ENCODE peak calls at places on chromosomes 12 and 14, in eight cellular contexts. O, L, T, M, V, B, A and G are unnamed samples.

GRCh38 chr12:29043069-29043468 is 106.0 kb upstream of the FAR2 start:
- DNase-seq in M (no peak), V (no peak), A (no peak), L (no peak), O (no peak), T (no peak), B (no peak), G (no peak)

GRCh38 chr14:56378474-56378873 is 201.1 kb upstream of the TMEM260 start:
- DNase-seq in L (no peak), T (no peak), A (no peak), B (no peak), M (no peak), V (no peak), O (no peak), G (no peak)

GRCh38 chr14:73752297-73752992 is 38.3 kb upstream of the PNMA1 start:
- DNase-seq in V (peak; percentile 72), A (peak; percentile 92), O (peak; percentile 96), B (peak; percentile 81), L (peak; percentile 63), M (no peak), T (peak; percentile 66), G (no peak)

GRCh38 chr12:131226345-131227265 is 272.9 kb downstream of the ADGRD1 start:
- DNase-seq in A (no peak), O (peak; percentile 52), L (no peak), V (no peak), B (no peak), T (no peak), M (no peak), G (no peak)

GRCh38 chr12:54379401-54380201 is 4.9 kb downstream of the ZNF385A start:
- DNase-seq in A (peak; percentile 84), M (peak; percentile 99), O (peak; percentile 96), T (peak; percentile 88), L (peak; percentile 94), V (peak; percentile 92), B (peak; percentile 95), G (peak; percentile 91)

GRCh38 chr12:130162267-130162666 is at the start of gene FZD10:
- DNase-seq in M (peak; percentile 88), B (peak; percentile 41), L (peak; percentile 57), A (peak; percentile 75), T (no peak), V (peak; percentile 38), O (no peak), G (no peak)

GRCh38 chr14:94009767-94010166 is 12.7 kb downstream of the CCDC197 start:
- DNase-seq in O (no peak), A (no peak), T (no peak), L (no peak), M (no peak), V (no peak), B (no peak), G (no peak)

GRCh38 chr12:119659289-119659897 is 8.5 kb upstream of the PRKAB1 start:
- DNase-seq in M (no peak), L (no peak), V (no peak), A (no peak), T (no peak), O (no peak), B (peak; percentile 43), G (no peak)

GRCh38 chr14:95498622-95499353 is 17.7 kb downstream of the SYNE3 start:
- DNase-seq in M (no peak), O (no peak), T (no peak), B (peak; percentile 74), V (no peak), A (no peak), L (no peak), G (no peak)

GRCh38 chr14:103444837-103445524 is 59.8 kb downstream of the MARK3 start:
- DNase-seq in L (no peak), B (no peak), A (no peak), T (no peak), V (no peak), O (no peak), M (no peak), G (no peak)

GRCh38 chr12:18882690-18883089 is 144.8 kb downstream of the CAPZA3 start:
- DNase-seq in T (no peak), B (no peak), A (no peak), M (no peak), V (no peak), O (no peak), L (no peak), G (no peak)

GRCh38 chr14:34920339-34920738 is 45.2 kb upstream of the BAZ1A start:
- DNase-seq in B (no peak), V (no peak), T (no peak), L (no peak), M (no peak), O (no peak), A (no peak), G (no peak)

GRCh38 chr14:23359722-23360447 is 5.1 kb downstream of the EFS start:
- DNase-seq in L (no peak), O (no peak), M (no peak), T (no peak), V (no peak), B (no peak), A (no peak), G (no peak)

GRCh38 chr14:24377660-24378059 is 9.7 kb downstream of the NFATC4 start:
- DNase-seq in M (no peak), L (no peak), T (no peak), A (no peak), O (no peak), V (no peak), B (no peak), G (no peak)

GRCh38 chr12:5996459-5996858 is 51.4 kb upstream of the ANO2 start:
- DNase-seq in V (no peak), T (no peak), O (no peak), B (no peak), A (no peak), M (no peak), L (no peak), G (no peak)

GRCh38 chr14:104169765-104170113 is 31.4 kb downstream of the KIF26A start:
- DNase-seq in M (no peak), B (no peak), T (no peak), A (no peak), O (no peak), L (no peak), V (no peak), G (no peak)

GRCh38 chr12:89129471-89129870 is 222.8 kb downstream of the DUSP6 start:
- DNase-seq in A (no peak), M (no peak), L (no peak), B (no peak), V (no peak), T (no peak), O (no peak), G (no peak)

DNA sequence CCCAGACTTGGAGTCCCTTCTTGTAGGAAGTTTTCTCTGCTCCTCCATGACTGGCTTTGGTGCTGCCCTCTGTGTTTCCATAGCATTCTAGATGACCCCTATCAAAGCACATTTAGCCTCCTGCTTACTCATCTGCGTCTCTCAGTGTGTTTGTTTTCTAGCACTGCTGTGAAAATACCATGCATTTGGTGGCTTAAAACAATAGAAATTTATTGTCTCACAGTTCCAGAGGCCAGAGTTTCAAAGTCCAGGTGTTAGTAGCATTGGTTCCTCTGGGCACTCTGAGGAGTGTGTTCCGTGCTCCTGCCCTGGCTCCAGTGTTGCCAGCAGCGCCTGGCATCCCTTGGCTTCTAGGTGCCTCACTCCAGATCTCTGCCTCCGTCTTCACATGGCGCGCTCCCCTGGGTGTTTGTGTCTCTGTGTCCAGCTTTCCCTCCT is 86.1 kb downstream of the CACNA1C start:
- DNase-seq in T (no peak), V (no peak), O (peak; percentile 40), M (no peak), A (no peak), B (peak; percentile 48), L (no peak), G (no peak)
- H3K27me3 ChIP-seq in T (no peaks in the 10 kb centered on the region), V (no peaks in the 10 kb centered on the region), O (no peaks in the 10 kb centered on the region), M (no peaks in the 10 kb centered on the region), A (no peaks in the 10 kb centered on the region), B (no peaks in the 10 kb centered on the region), L (no peaks in the 10 kb centered on the region), G (no peaks in the 10 kb centered on the region)

GRCh38 chr14:59273737-59274136 is 85.3 kb downstream of the DAAM1 start:
- DNase-seq in V (no peak), L (no peak), T (no peak), O (no peak), A (no peak), M (no peak), B (no peak), G (no peak)
- H3K27ac ChIP-seq in V (peak overlapping the region; percentile 87), L (no peak overlapping the region), T (no peak overlapping the region), O (no peak overlapping the region), A (no peak overlapping the region), M (no peak overlapping the region), B (no peak overlapping the region), G (no peak overlapping the region)

GRCh38 chr12:106146987-106147386 is 8.2 kb upstream of the NUAK1 start:
- DNase-seq in T (no peak), A (no peak), M (no peak), B (no peak), L (no peak), O (no peak), V (no peak), G (no peak)

GRCh38 chr12:106142591-106143261 is 4.0 kb upstream of the NUAK1 start:
- DNase-seq in M (no peak), T (no peak), B (no peak), O (no peak), L (no peak), V (no peak), A (no peak), G (no peak)

GRCh38 chr12:106144847-106145246 is 6.1 kb upstream of the NUAK1 start:
- DNase-seq in L (no peak), B (no peak), M (no peak), V (no peak), O (no peak), T (no peak), A (no peak), G (no peak)

GRCh38 chr12:106147956-106148355 is 9.2 kb upstream of the NUAK1 start:
- DNase-seq in O (peak; percentile 88), L (peak; percentile 90), T (no peak), V (no peak), B (no peak), A (peak; percentile 51), M (no peak), G (no peak)

DNA sequence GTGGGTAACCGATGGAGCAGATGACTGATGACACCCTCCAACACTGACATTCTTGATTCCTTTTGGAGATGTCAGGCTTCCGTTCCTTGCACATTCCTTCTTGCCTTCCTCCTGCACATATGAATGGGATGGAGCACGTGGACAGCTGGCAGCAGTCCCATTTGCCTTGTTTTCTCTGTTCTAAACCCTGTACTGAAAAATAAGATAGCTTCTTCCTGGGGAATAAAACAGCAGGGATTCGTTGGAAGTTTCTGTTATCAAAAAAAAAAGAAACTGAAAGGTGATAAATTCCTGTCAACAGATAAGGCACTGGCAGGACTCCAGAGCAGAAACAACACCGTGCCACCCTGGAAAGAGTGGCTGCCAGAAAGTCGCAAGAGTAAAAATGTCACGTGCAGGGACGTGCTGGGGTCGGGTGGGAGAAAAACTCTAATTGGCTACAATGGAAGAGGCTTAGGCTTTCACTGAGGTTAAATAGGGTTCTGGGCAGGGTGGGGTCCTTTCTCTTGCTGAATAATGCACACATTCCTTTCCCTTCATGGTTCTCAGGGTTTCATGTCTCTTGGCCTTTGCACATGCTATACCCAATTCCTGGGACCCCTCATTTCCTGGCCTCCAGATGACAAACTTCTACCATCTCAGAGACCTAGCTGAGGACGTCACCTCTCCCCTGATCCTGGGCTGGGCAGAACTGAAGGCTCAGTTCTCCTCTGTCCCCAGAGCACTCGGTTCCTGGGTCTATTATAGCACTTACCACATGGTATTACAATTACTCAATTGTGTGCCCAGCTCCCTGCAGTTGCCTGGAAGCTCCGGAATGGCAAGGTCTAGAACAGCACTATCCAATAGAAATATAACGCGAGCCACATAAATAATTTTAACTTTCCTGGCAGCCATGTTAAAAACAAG is 7.0 kb upstream of the NUAK1 start:
- DNase-seq in A (no peak), T (no peak), M (no peak), O (no peak), V (no peak), L (no peak), B (peak; percentile 84), G (no peak)
- H3K4me1 ChIP-seq in A (no peaks in the 10 kb centered on the region), T (no peaks in the 10 kb centered on the region), M (peaks cover 2% of the 10 kb centered on the region), O (peaks cover 16% of the 10 kb centered on the region), V (no peaks in the 10 kb centered on the region), L (peaks cover 64% of the 10 kb centered on the region), B (no peaks in the 10 kb centered on the region), G (peaks cover 4% of the 10 kb centered on the region)

GRCh38 chr14:36675581-36675980 is 13.9 kb downstream of the PAX9 start:
- DNase-seq in A (no peak), O (no peak), M (no peak), B (no peak), T (no peak), V (no peak), L (no peak), G (no peak)
- H3K27me3 ChIP-seq in A (no peaks in the 10 kb centered on the region), O (no peaks in the 10 kb centered on the region), M (no peaks in the 10 kb centered on the region), B (no peaks in the 10 kb centered on the region), T (peaks cover 4% of the 10 kb centered on the region), V (peaks cover 28% of the 10 kb centered on the region), L (no peaks in the 10 kb centered on the region), G (no peaks in the 10 kb centered on the region)